ENCODE peak calls at places on chromosomes 2 and 18, in seven cellular contexts. One of them, this sample, is unnamed.

GRCh38 chr2:21310493-21310892 is 186.7 kb downstream of the TDRD15 start:
- DNase-seq in psoas muscle: no peak
- DNase-seq in AG10803: no peak
- DNase-seq in mucosa of descending colon: no peak
- DNase-seq in lower lobe of right lung: no peak
- DNase-seq in cardiac muscle cell: no peak
- DNase-seq in spleen: no peak
- DNase-seq in this sample: peak; percentile 1

GRCh38 chr2:224401641-224402342 is at the start of gene FAM124B:
- DNase-seq in psoas muscle: peak; percentile 50
- DNase-seq in AG10803: peak; percentile 29
- DNase-seq in mucosa of descending colon: peak; percentile 42
- DNase-seq in lower lobe of right lung: peak; percentile 66
- DNase-seq in cardiac muscle cell: no peak
- DNase-seq in spleen: peak; percentile 86
- DNase-seq in this sample: peak; percentile 96

GRCh38 chr18:39523281-39523680 is 1957.7 kb upstream of the CELF4 start:
- DNase-seq in psoas muscle: no peak
- DNase-seq in AG10803: peak; percentile 9
- DNase-seq in mucosa of descending colon: no peak
- DNase-seq in lower lobe of right lung: no peak
- DNase-seq in cardiac muscle cell: no peak
- DNase-seq in spleen: no peak
- DNase-seq in this sample: peak; percentile 45

GRCh38 chr18:75209129-75209951 is at the start of gene PTGR3:
- DNase-seq in psoas muscle: peak; percentile 90
- DNase-seq in AG10803: peak; percentile 79
- DNase-seq in mucosa of descending colon: peak; percentile 89
- DNase-seq in lower lobe of right lung: peak; percentile 89
- DNase-seq in cardiac muscle cell: peak; percentile 83
- DNase-seq in spleen: peak; percentile 96
- DNase-seq in this sample: peak; percentile 77

GRCh38 chr2:45964226-45964841 is 312.9 kb downstream of the PRKCE start:
- DNase-seq in psoas muscle: peak; percentile 78
- DNase-seq in AG10803: peak; percentile 91
- DNase-seq in mucosa of descending colon: peak; percentile 93
- DNase-seq in lower lobe of right lung: peak; percentile 63
- DNase-seq in cardiac muscle cell: peak; percentile 32
- DNase-seq in spleen: peak; percentile 80
- DNase-seq in this sample: peak; percentile 62

GRCh38 chr2:147082850-147083522 is 761.8 kb upstream of the ACVR2A start:
- DNase-seq in psoas muscle: no peak
- DNase-seq in AG10803: peak; percentile 89
- DNase-seq in mucosa of descending colon: peak; percentile 87
- DNase-seq in lower lobe of right lung: no peak
- DNase-seq in cardiac muscle cell: peak; percentile 70
- DNase-seq in spleen: no peak
- DNase-seq in this sample: peak; percentile 90

GRCh38 chr2:105522645-105523044 is 123.8 kb upstream of the FHL2 start:
- DNase-seq in psoas muscle: no peak
- DNase-seq in AG10803: peak; percentile 36
- DNase-seq in mucosa of descending colon: no peak
- DNase-seq in lower lobe of right lung: no peak
- DNase-seq in cardiac muscle cell: no peak
- DNase-seq in spleen: no peak
- DNase-seq in this sample: peak; percentile 74

GRCh38 chr2:88350641-88351601 is 101.6 kb downstream of the FOXI3 start:
- DNase-seq in psoas muscle: peak; percentile 27
- DNase-seq in AG10803: peak; percentile 18
- DNase-seq in mucosa of descending colon: peak; percentile 79
- DNase-seq in lower lobe of right lung: peak; percentile 72
- DNase-seq in cardiac muscle cell: peak; percentile 57
- DNase-seq in spleen: peak; percentile 82
- DNase-seq in this sample: peak; percentile 23

GRCh38 chr18:30175061-30175574 is 867.4 kb downstream of the DSC3 start:
- DNase-seq in psoas muscle: no peak
- DNase-seq in AG10803: no peak
- DNase-seq in mucosa of descending colon: no peak
- DNase-seq in lower lobe of right lung: no peak
- DNase-seq in cardiac muscle cell: no peak
- DNase-seq in spleen: peak; percentile 70
- DNase-seq in this sample: no peak

GRCh38 chr2:165147201-165148045 is 56.4 kb downstream of the SCN3A start:
- DNase-seq in psoas muscle: no peak
- DNase-seq in AG10803: no peak
- DNase-seq in mucosa of descending colon: no peak
- DNase-seq in lower lobe of right lung: no peak
- DNase-seq in cardiac muscle cell: no peak
- DNase-seq in spleen: no peak
- DNase-seq in this sample: no peak

GRCh38 chr18:12317664-12318333 is 9.8 kb downstream of the TUBB6 start:
- DNase-seq in psoas muscle: no peak
- DNase-seq in AG10803: peak; percentile 86
- DNase-seq in mucosa of descending colon: no peak
- DNase-seq in lower lobe of right lung: no peak
- DNase-seq in cardiac muscle cell: no peak
- DNase-seq in spleen: no peak
- DNase-seq in this sample: peak; percentile 82
- H3K4me3 ChIP-seq in psoas muscle: no peak overlapping the region
- H3K4me3 ChIP-seq in AG10803: no peak overlapping the region
- H3K4me3 ChIP-seq in mucosa of descending colon: no peak overlapping the region
- H3K4me3 ChIP-seq in lower lobe of right lung: no peak overlapping the region
- H3K4me3 ChIP-seq in cardiac muscle cell: no peak overlapping the region
- H3K4me3 ChIP-seq in spleen: no peak overlapping the region
- H3K4me3 ChIP-seq in this sample: no peak overlapping the region

GRCh38 chr2:241063587-241063986 is 38.5 kb downstream of the MTERF4 start:
- DNase-seq in psoas muscle: no peak
- DNase-seq in AG10803: no peak
- DNase-seq in mucosa of descending colon: no peak
- DNase-seq in lower lobe of right lung: peak; percentile 46
- DNase-seq in cardiac muscle cell: no peak
- DNase-seq in spleen: no peak
- DNase-seq in this sample: no peak
- TF ChIP-seq CTCF in psoas muscle: no peak
- TF ChIP-seq CTCF in AG10803: no peak
- TF ChIP-seq CTCF in mucosa of descending colon: no peak
- TF ChIP-seq CTCF in lower lobe of right lung: no peak
- TF ChIP-seq CTCF in cardiac muscle cell: no peak
- TF ChIP-seq CTCF in spleen: no peak
- TF ChIP-seq CTCF in this sample: no peak

GRCh38 chr2:211361383-211361782 is 805.0 kb downstream of the CPS1 start:
- DNase-seq in psoas muscle: no peak
- DNase-seq in AG10803: no peak
- DNase-seq in mucosa of descending colon: no peak
- DNase-seq in lower lobe of right lung: no peak
- DNase-seq in cardiac muscle cell: no peak
- DNase-seq in spleen: no peak
- DNase-seq in this sample: no peak
- H3K4me3 ChIP-seq in psoas muscle: no peak overlapping the region
- H3K4me3 ChIP-seq in AG10803: no peak overlapping the region
- H3K4me3 ChIP-seq in mucosa of descending colon: no peak overlapping the region
- H3K4me3 ChIP-seq in lower lobe of right lung: no peak overlapping the region
- H3K4me3 ChIP-seq in cardiac muscle cell: no peak overlapping the region
- H3K4me3 ChIP-seq in spleen: no peak overlapping the region
- H3K4me3 ChIP-seq in this sample: no peak overlapping the region

GRCh38 chr2:50606860-50607259 is 425.1 kb downstream of the NRXN1 start:
- DNase-seq in psoas muscle: no peak
- DNase-seq in AG10803: no peak
- DNase-seq in mucosa of descending colon: no peak
- DNase-seq in lower lobe of right lung: no peak
- DNase-seq in cardiac muscle cell: no peak
- DNase-seq in spleen: no peak
- DNase-seq in this sample: peak; percentile 25
- TF ChIP-seq CTCF in psoas muscle: no peak
- TF ChIP-seq CTCF in AG10803: no peak
- TF ChIP-seq CTCF in mucosa of descending colon: no peak
- TF ChIP-seq CTCF in lower lobe of right lung: no peak
- TF ChIP-seq CTCF in cardiac muscle cell: peak; percentile 7
- TF ChIP-seq CTCF in spleen: no peak
- TF ChIP-seq CTCF in this sample: peak; percentile 49

DNA sequence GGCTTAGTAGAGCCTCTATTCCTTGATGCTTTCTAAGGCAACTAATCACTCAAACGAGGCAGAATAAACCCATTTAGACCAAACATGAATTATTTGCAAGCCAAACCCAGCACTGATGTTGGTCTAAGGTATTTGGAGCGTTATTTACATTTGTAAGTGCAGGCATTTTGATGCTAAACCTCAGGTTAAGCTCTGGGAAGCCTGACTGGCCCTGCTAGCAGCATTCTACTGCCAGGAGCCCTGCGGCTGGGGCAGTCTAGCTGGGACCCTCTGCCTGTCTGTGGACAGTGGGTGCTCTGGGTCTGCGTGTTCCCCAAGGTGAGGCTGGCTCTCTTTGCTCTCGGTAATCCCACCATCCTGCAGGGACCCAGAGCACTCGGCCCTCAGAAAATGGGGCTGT is 173.2 kb upstream of the HS6ST1 start:
- DNase-seq in psoas muscle: no peak
- DNase-seq in AG10803: no peak
- DNase-seq in mucosa of descending colon: no peak
- DNase-seq in lower lobe of right lung: no peak
- DNase-seq in cardiac muscle cell: no peak
- DNase-seq in spleen: no peak
- DNase-seq in this sample: no peak
- H3K4me3 ChIP-seq in psoas muscle: no peak overlapping the region
- H3K4me3 ChIP-seq in AG10803: no peak overlapping the region
- H3K4me3 ChIP-seq in mucosa of descending colon: no peak overlapping the region
- H3K4me3 ChIP-seq in lower lobe of right lung: no peak overlapping the region
- H3K4me3 ChIP-seq in cardiac muscle cell: no peak overlapping the region
- H3K4me3 ChIP-seq in spleen: no peak overlapping the region
- H3K4me3 ChIP-seq in this sample: no peak overlapping the region

GRCh38 chr18:31610841-31611240 is 19.2 kb downstream of the TTR start:
- DNase-seq in psoas muscle: no peak
- DNase-seq in AG10803: no peak
- DNase-seq in mucosa of descending colon: peak; percentile 61
- DNase-seq in lower lobe of right lung: no peak
- DNase-seq in cardiac muscle cell: peak; percentile 69
- DNase-seq in spleen: no peak
- DNase-seq in this sample: peak; percentile 40
- TF ChIP-seq CTCF in psoas muscle: peak; percentile 29
- TF ChIP-seq CTCF in AG10803: no peak
- TF ChIP-seq CTCF in mucosa of descending colon: no peak
- TF ChIP-seq CTCF in lower lobe of right lung: no peak
- TF ChIP-seq CTCF in cardiac muscle cell: peak; percentile 23
- TF ChIP-seq CTCF in spleen: no peak
- TF ChIP-seq CTCF in this sample: peak; percentile 51

DNA sequence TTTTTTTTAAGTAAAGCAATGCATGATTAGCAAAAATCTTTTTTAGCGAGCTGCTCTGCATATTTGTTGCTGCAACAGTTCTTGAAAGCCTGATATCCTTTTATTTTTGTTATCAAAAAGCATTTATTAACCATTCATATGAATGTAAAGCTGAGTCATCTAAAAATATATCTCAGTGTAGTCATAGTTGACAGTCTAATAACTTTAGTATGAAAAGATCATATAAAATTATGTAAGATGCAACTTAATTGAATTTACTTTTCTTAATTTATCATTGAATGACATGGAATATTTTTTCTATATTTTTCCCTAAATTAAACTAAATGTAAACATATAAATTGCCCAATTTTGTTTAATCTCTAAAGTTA is 8.5 kb downstream of the UGP2 start:
- DNase-seq in psoas muscle: no peak
- DNase-seq in AG10803: no peak
- DNase-seq in mucosa of descending colon: no peak
- DNase-seq in lower lobe of right lung: no peak
- DNase-seq in cardiac muscle cell: no peak
- DNase-seq in spleen: no peak
- DNase-seq in this sample: no peak
- H3K4me3 ChIP-seq in psoas muscle: peak overlapping the region; percentile 33
- H3K4me3 ChIP-seq in AG10803: no peak overlapping the region
- H3K4me3 ChIP-seq in mucosa of descending colon: no peak overlapping the region
- H3K4me3 ChIP-seq in lower lobe of right lung: no peak overlapping the region
- H3K4me3 ChIP-seq in cardiac muscle cell: peak overlapping the region; percentile 16
- H3K4me3 ChIP-seq in spleen: no peak overlapping the region
- H3K4me3 ChIP-seq in this sample: no peak overlapping the region

This sample was measured in choroid plexus epithelial cell.